ENCODE peak calls at places on chromosome 5, in seven cellular contexts. W, E, X, P, A, M and S are unnamed samples.

GRCh38 chr5:45277860-45278259 is 418.3 kb downstream of the HCN1 start:
- DNase-seq in X (no peak), M (no peak), P (no peak), E (no peak), A (no peak), W (no peak), S (no peak)

GRCh38 chr5:56039985-56040384 is 45.2 kb upstream of the IL6ST start:
- DNase-seq in M (no peak), W (no peak), A (no peak), X (peak; percentile 79), E (no peak), P (no peak), S (no peak)

GRCh38 chr5:38051711-38052508 is 206.4 kb upstream of the EGFLAM start:
- DNase-seq in X (no peak), E (no peak), W (no peak), P (no peak), A (no peak), M (no peak), S (no peak)

GRCh38 chr5:171692106-171692505 is 93.5 kb upstream of the SMIM23 start:
- DNase-seq in W (no peak), M (no peak), X (no peak), P (no peak), E (no peak), A (no peak), S (no peak)

GRCh38 chr5:66850354-66851075 is 254.3 kb downstream of the MAST4 start:
- DNase-seq in X (peak; percentile 74), M (no peak), P (peak; percentile 64), E (no peak), W (no peak), A (no peak), S (no peak)

GRCh38 chr5:9681706-9682105 is 51.6 kb upstream of the TAS2R1 start:
- DNase-seq in W (no peak), X (no peak), M (no peak), P (no peak), E (no peak), A (no peak), S (no peak)

GRCh38 chr5:175572922-175573321 is 84.9 kb upstream of the HRH2 start:
- DNase-seq in W (no peak), E (no peak), P (no peak), M (no peak), X (peak; percentile 73), A (no peak), S (no peak)

GRCh38 chr5:114449836-114450515 is 88.1 kb downstream of the KCNN2 start:
- DNase-seq in X (peak; percentile 67), A (peak; percentile 30), M (peak; percentile 53), E (peak; percentile 34), P (peak; percentile 35), W (peak; percentile 64), S (no peak)

GRCh38 chr5:74311961-74312360 is 328.6 kb downstream of the ENC1 start:
- DNase-seq in P (peak; percentile 69), E (no peak), A (peak; percentile 76), W (peak; percentile 17), M (no peak), X (no peak), S (no peak)

GRCh38 chr5:149781612-149782011 is 51.5 kb downstream of the PPARGC1B start:
- DNase-seq in X (no peak), M (no peak), W (no peak), P (no peak), A (no peak), E (no peak), S (no peak)

GRCh38 chr5:78361226-78361993 is 993 bp downstream of the SCAMP1 start:
- DNase-seq in X (peak; percentile 82), M (peak; percentile 47), P (peak; percentile 49), A (peak; percentile 38), E (peak; percentile 48), W (peak; percentile 48), S (no peak)

GRCh38 chr5:127875235-127876021 is 172.2 kb downstream of the CCDC192 start:
- DNase-seq in A (no peak), P (peak; percentile 12), W (no peak), X (peak; percentile 86), M (peak; percentile 60), E (peak; percentile 67), S (no peak)

GRCh38 chr5:34770486-34770885 is 68.5 kb upstream of the TTC23L start:
- DNase-seq in W (no peak), M (no peak), E (no peak), X (no peak), A (no peak), P (no peak), S (no peak)

GRCh38 chr5:132300572-132301340 is 6.6 kb downstream of the SLC22A4 start:
- DNase-seq in P (no peak), W (no peak), A (no peak), M (no peak), E (peak; percentile 28), X (no peak), S (no peak)

DNA sequence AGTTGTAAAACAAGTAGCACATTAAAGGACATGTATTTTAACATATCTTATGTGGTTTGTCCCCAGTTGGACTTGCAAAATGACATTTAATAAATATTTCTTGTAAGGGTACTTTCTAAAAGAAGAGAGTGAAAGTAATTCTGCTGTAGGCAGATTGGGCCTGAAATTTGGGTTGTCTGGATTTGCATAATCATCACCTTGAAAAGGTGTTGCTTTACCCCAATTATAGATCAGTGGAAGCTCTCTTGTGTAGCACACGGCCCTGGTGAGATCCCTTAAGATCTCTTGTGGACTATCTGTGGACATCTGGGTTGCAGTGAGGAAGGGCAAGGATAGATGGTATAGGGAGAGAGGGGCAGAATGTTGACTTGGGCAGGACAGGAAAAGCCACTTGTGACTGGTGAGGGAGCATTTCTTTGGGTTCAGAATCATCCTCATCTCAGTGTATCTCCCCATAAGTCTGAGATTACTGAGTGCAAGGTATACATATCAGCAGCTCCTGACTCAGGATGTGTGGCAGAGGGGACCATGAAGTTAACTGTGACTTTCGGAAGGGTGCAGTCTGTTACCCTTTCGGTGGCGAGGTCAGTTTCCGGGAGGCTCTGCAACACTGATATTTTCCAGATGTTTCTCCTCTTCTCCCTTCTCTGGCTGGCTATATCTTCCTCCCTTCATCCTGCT is 2.0 kb upstream of the TNFAIP8 start:
- DNase-seq in X (no peak), A (no peak), M (peak; percentile 76), P (no peak), W (no peak), E (no peak), S (no peak)
- H3K4me3 ChIP-seq in X (no peak overlapping the region), A (no peak overlapping the region), M (peak overlapping the region; percentile 73), P (no peak overlapping the region), W (no peak overlapping the region), E (no peak overlapping the region), S (no peak overlapping the region)

DNA sequence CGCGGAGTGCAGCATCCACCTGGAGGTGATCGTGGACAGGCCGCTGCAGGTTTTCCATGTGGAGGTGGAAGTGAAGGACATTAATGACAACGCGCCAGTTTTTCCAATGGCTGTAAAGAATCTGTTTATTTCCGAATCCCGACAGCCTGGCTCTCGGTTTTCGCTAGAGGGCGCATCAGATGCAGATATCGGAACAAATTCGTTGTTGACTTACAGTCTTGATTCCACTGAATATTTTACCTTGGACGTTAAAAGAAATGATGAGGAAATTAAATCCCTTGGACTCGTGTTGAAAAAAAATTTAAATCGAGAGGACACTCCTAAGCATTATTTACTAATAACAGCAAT is 611 bp downstream of the PCDHA3 start:
- DNase-seq in W (peak; percentile 11), E (no peak), M (no peak), X (no peak), A (no peak), P (no peak), S (no peak)
- H3K4me3 ChIP-seq in W (peak overlapping the region; percentile 16), E (no peak overlapping the region), M (no peak overlapping the region), X (no peak overlapping the region), A (no peak overlapping the region), P (peak overlapping the region; percentile 43), S (peak overlapping the region; percentile 43)

GRCh38 chr5:39587675-39588074 is 162.9 kb upstream of the DAB2 start:
- DNase-seq in W (no peak), P (no peak), X (no peak), E (no peak), A (no peak), M (no peak), S (no peak)

GRCh38 chr5:39584921-39585320 is 160.1 kb upstream of the DAB2 start:
- DNase-seq in M (no peak), E (no peak), X (no peak), W (no peak), A (no peak), P (peak; percentile 59), S (no peak)

GRCh38 chr5:39588176-39588575 is 163.4 kb upstream of the DAB2 start:
- DNase-seq in A (no peak), P (no peak), E (no peak), W (no peak), X (no peak), M (no peak), S (no peak)

GRCh38 chr5:39580702-39581498 is 156.1 kb upstream of the DAB2 start:
- DNase-seq in W (no peak), M (no peak), E (no peak), P (peak; percentile 91), X (peak; percentile 79), A (no peak), S (no peak)

DNA sequence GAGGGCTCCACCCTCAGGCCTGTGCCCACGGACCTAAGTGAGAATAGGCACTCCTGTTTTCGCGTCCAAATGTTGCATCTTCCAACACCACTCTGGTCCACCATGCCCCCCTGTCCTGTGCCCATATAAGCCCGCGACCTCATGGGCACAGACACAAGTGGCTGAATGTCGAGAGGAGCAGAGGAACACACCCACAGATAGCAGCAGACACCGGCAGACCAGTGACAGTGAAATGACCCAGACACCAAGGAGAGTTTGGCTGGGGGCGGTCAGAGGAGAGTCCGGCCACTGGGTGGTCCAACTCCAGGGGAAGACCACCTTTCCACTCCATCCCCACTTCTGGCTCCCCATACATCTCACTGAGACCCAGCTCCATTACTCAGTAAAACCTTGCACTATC is 161.4 kb upstream of the DAB2 start:
- DNase-seq in E (no peak), M (no peak), W (no peak), P (no peak), A (no peak), X (no peak), S (no peak)
- H3K4me3 ChIP-seq in E (no peak overlapping the region), M (no peak overlapping the region), W (no peak overlapping the region), P (no peak overlapping the region), A (no peak overlapping the region), X (no peak overlapping the region), S (no peak overlapping the region)

GRCh38 chr5:124803617-124804331 is 57.3 kb upstream of the ZNF608 start:
- DNase-seq in M (no peak), E (no peak), W (no peak), X (no peak), P (no peak), A (no peak), S (no peak)

GRCh38 chr5:124797665-124798087 is 51.2 kb upstream of the ZNF608 start:
- DNase-seq in M (no peak), A (no peak), X (peak; percentile 25), E (no peak), W (no peak), P (no peak), S (no peak)

GRCh38 chr5:124806026-124806856 is 59.8 kb upstream of the ZNF608 start:
- DNase-seq in X (peak; percentile 90), W (peak; percentile 54), A (peak; percentile 60), P (peak; percentile 25), M (no peak), E (peak; percentile 8), S (no peak)

GRCh38 chr5:124798890-124799289 is 52.5 kb upstream of the ZNF608 start:
- DNase-seq in A (no peak), X (no peak), M (no peak), P (no peak), W (no peak), E (no peak), S (no peak)

DNA sequence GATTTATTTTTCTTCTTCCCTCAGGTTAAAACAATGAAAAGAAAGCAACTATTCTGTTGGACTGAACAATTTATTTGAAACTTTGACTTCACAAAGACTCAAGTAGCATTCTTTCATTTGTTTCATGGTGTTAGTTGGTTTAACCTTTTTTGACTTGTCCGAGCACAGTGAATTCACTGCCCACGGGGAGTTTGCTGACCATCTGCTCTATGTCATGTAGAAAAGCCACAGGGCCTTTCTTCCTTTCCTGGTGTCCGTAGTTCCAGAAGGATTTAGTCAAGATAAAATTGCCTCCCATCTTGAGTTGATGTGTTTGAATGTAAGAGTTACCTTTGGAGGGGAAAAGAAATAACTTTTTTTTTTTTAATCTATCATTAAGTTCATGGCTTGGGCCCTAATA is 55.1 kb upstream of the ZNF608 start:
- DNase-seq in E (no peak), W (no peak), X (no peak), P (no peak), M (no peak), A (no peak), S (no peak)
- H3K4me3 ChIP-seq in E (no peak overlapping the region), W (no peak overlapping the region), X (no peak overlapping the region), P (no peak overlapping the region), M (no peak overlapping the region), A (no peak overlapping the region), S (no peak overlapping the region)